ENCODE peak calls at places on chromosomes 12 and 14, in seven cellular contexts. L is brain microvascular endothelial cell, J is NB4, Z is astrocyte, M is stomach, C is uterus, P is WERI-Rb-1. K is an unnamed sample.

GRCh38 chr14:34711169-34711568 is 3.2 kb downstream of the CFL2 start:
- DNase-seq in L (peak; percentile 89), J (no peak), Z (peak; percentile 91), M (no peak), C (peak; percentile 26), P (no peak), K (peak; percentile 80)

GRCh38 chr12:100484178-100484886 is 10.7 kb downstream of the NR1H4 start:
- DNase-seq in L (peak; percentile 24), J (no peak), Z (peak; percentile 55), M (no peak), C (no peak), P (no peak), K (no peak)

GRCh38 chr12:107794451-107794850 is 19.9 kb downstream of the ASCL4 start:
- DNase-seq in L (no peak), J (no peak), Z (no peak), M (no peak), C (no peak), P (no peak), K (no peak)

GRCh38 chr14:59398841-59399240 is 66.3 kb downstream of the GPR135 start:
- DNase-seq in L (no peak), J (peak; percentile 96), Z (no peak), M (no peak), C (no peak), P (no peak), K (no peak)

GRCh38 chr14:97138801-97139200 is 341.6 kb downstream of the VRK1 start:
- DNase-seq in L (no peak), J (peak; percentile 8), Z (no peak), M (no peak), C (no peak), P (peak; percentile 66), K (no peak)

GRCh38 chr14:85079842-85080741 is 449.9 kb upstream of the FLRT2 start:
- DNase-seq in L (no peak), J (no peak), Z (no peak), M (no peak), C (no peak), P (no peak), K (no peak)

GRCh38 chr12:91276529-91276928 is 93.9 kb upstream of the DCN start:
- DNase-seq in L (no peak), J (no peak), Z (no peak), M (no peak), C (no peak), P (no peak), K (no peak)

GRCh38 chr14:59116984-59117415 is 71.5 kb upstream of the DAAM1 start:
- DNase-seq in L (no peak), J (no peak), Z (peak; percentile 28), M (no peak), C (no peak), P (no peak), K (peak; percentile 60)

GRCh38 chr12:32532951-32533350 is 133.6 kb downstream of the FGD4 start:
- DNase-seq in L (no peak), J (no peak), Z (no peak), M (no peak), C (no peak), P (no peak), K (no peak)

GRCh38 chr12:60106207-60106606 is 510.4 kb downstream of the SLC16A7 start:
- DNase-seq in L (no peak), J (peak; percentile 4), Z (peak; percentile 18), M (no peak), C (no peak), P (no peak), K (no peak)

GRCh38 chr12:5047094-5047493 is 3.4 kb downstream of the KCNA5 start:
- DNase-seq in L (no peak), J (no peak), Z (no peak), M (no peak), C (no peak), P (peak; percentile 40), K (no peak)

GRCh38 chr14:85276829-85277228 is 253.1 kb upstream of the FLRT2 start:
- DNase-seq in L (no peak), J (no peak), Z (no peak), M (no peak), C (no peak), P (no peak), K (no peak)

GRCh38 chr12:75289678-75290200 is 40.4 kb downstream of the CAPS2 start:
- DNase-seq in L (no peak), J (peak; percentile 8), Z (no peak), M (no peak), C (no peak), P (no peak), K (no peak)

GRCh38 chr14:25111061-25111601 is 61.2 kb upstream of the STXBP6 start:
- DNase-seq in L (peak; percentile 2), J (no peak), Z (peak; percentile 99), M (peak; percentile 49), C (no peak), P (no peak), K (peak; percentile 40)

GRCh38 chr12:115294443-115295133 is 610.6 kb upstream of the TBX3 start:
- DNase-seq in L (no peak), J (no peak), Z (peak; percentile 26), M (peak; percentile 48), C (peak; percentile 22), P (no peak), K (no peak)

GRCh38 chr12:116248930-116249329 is 28.6 kb downstream of the MED13L start:
- DNase-seq in L (no peak), J (no peak), Z (no peak), M (no peak), C (no peak), P (no peak), K (no peak)

GRCh38 chr14:68692916-68693771 is 99.7 kb downstream of the ZFP36L1 start:
- DNase-seq in L (peak; percentile 48), J (no peak), Z (peak; percentile 76), M (no peak), C (peak; percentile 51), P (no peak), K (peak; percentile 32)

GRCh38 chr14:36941783-36942521 is 230.5 kb downstream of the SLC25A21 start:
- DNase-seq in L (peak; percentile 74), J (peak; percentile 69), Z (peak; percentile 26), M (peak; percentile 77), C (peak; percentile 28), P (peak; percentile 56), K (no peak)

GRCh38 chr12:99605-100004 is 33.0 kb downstream of the IQSEC3 start:
- DNase-seq in L (no peak), J (no peak), Z (peak; percentile 8), M (no peak), C (no peak), P (no peak), K (no peak)

GRCh38 chr14:80491131-80491530 is 279.8 kb upstream of the DIO2 start:
- DNase-seq in L (peak; percentile 22), J (no peak), Z (peak; percentile 53), M (no peak), C (no peak), P (no peak), K (no peak)

DNA sequence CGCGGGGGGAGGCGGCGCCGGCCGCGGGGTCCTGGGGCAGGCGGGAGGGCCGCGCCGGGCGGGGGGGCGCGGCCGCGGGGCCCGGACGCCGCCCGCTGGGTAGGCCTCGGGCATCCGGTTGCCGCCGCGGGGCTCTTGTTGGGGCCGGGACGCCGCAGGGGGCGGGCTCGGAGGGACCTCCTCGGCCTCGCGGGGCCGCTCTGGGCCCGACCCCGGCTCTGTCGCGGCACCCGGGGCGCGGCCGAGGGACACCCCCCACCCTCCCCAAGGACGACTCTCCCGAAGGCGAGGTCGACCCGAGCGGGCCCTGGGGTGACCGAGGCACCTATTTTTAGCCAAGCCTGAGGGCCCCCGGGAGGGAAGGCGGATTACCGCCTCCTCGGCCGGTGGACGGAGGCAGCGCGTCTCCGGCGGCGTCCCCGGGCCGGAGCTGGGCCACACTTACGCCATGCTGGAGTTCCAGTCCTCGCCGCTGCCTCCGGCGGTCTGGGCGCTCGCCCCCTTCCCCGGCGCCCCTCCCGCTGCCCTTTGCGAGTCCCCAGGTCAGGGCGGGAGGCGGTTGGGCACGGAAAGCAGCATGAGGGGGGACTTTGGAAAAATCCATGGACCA is 499 bp downstream of the KTN1 start:
- DNase-seq in L (no peak), J (peak; percentile 66), Z (no peak), M (peak; percentile 36), C (peak; percentile 29), P (peak; percentile 36), K (no peak)
- TF ChIP-seq CTCF in L (no peak), J (no peak), Z (no peak), M (no peak), C (no peak), P (peak; percentile 6), K (no peak)

DNA sequence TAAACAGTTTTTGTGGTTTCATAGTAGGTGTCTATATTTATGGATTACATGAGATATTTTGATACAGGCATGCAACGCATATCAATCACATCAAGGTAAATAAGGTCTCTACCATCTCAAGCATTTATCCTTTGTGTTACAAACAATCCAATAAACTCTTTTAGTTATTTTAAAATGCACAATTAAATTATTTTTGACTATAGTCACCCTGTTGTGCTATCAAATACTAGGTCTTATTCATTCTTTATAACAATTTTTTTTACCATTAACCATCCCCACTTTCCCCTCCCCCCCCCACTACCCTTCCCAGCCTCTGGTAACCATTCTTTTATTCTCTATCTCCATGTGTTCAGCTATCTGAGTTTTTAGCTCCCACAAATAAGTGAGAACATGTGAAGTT is 175.7 kb upstream of the FBXO33 start:
- DNase-seq in L (no peak), J (no peak), Z (no peak), M (no peak), C (no peak), P (no peak), K (no peak)
- TF ChIP-seq CTCF in L (no peak), J (no peak), Z (no peak), M (no peak), C (no peak), P (no peak), K (no peak)

DNA sequence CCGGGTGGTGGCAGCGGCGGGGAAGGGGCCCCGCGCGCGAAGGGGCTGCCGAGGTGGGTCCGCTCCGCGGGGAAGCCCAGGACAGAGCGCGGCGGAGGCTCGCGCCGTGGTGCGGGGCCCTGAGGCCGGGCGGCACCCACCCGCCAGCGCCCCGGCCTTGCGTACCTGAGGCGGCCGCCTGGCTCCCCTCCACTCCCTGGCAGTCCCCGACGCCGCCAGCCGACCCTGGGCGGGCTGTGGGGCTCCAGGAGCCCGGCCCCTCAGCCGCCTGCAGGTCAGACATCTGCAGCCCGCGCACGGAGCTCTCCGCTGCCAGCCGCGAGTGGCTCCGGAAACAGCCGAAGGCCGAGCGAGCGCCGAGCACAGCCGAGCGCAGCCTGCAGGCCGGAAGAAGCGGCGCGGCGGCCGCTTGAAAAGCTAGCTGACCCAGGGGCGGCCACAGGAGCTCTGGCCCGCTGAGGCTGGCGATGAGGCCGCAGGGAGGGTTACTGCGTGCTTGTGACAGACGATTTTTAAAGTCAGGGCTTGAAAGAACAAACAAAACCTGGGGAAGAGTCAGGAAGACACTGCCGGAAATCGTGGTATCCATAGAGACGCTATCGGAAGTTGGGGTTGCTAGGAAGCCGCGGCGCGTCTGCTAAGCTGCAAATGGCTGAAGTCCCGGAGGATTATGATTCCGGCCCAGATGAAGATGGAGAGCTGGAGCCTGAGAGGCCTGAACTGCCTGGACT is at the start of the genes SAMD15 and TMED8:
- DNase-seq in L (peak; percentile 82), J (peak; percentile 87), Z (peak; percentile 78), M (peak; percentile 82), C (peak; percentile 73), P (peak; percentile 88), K (peak; percentile 69)
- TF ChIP-seq CTCF in L (peak; percentile 6), J (no peak), Z (peak; percentile 8), M (no peak), C (peak; percentile 15), P (no peak), K (peak; percentile 45)

DNA sequence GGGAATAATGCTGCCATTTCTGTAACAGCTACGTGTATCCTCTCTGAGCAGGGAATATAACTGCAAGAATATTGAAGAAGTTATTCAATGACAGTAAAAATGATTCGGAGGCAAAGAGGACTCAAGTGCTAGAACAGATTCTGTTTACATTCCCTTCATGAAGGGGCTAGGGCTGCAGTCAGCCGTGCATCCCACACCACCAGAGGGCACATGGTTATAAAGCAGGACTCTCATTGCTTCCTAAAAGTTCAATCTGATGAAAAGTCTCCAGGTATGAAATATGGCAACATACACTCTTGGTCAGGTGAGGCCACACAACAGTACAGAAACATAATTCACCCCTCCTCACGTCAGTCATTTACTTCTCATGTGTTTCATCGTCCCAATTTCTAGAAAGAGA is 34.0 kb downstream of the TCHP start:
- DNase-seq in L (no peak), J (no peak), Z (no peak), M (no peak), C (no peak), P (peak; percentile 38), K (no peak)
- TF ChIP-seq CTCF in L (peak; percentile 77), J (peak; percentile 26), Z (peak; percentile 44), M (no peak), C (no peak), P (peak; percentile 49), K (peak; percentile 26)